ENCODE peak calls at places on chromosome 4, in six cellular contexts. G, D, K, X, Q and M are unnamed samples.

GRCh38 chr4:146949559-146949958 is 3.9 kb upstream of the TTC29 start:
- DNase-seq in G (no peak), D (no peak), K (no peak), X (no peak), Q (no peak), M (no peak)

GRCh38 chr4:168589154-168589553 is 92.3 kb downstream of the PALLD start:
- DNase-seq in G (no peak), D (no peak), K (no peak), X (no peak), Q (peak; percentile 91), M (no peak)

GRCh38 chr4:139274790-139275189 is 5.2 kb downstream of the MGARP start:
- DNase-seq in G (no peak), D (no peak), K (no peak), X (no peak), Q (no peak), M (no peak)

GRCh38 chr4:51884606-51885005 is 41.7 kb downstream of the DCUN1D4 start:
- DNase-seq in G (no peak), D (no peak), K (no peak), X (no peak), Q (no peak), M (no peak)

GRCh38 chr4:73721419-73721818 is 18.9 kb upstream of the CXCL8 start:
- DNase-seq in G (no peak), D (no peak), K (no peak), X (no peak), Q (peak; percentile 54), M (no peak)

GRCh38 chr4:7322166-7322991 is 112.4 kb downstream of the PSAPL1 start:
- DNase-seq in G (no peak), D (peak; percentile 84), K (no peak), X (no peak), Q (no peak), M (no peak)

GRCh38 chr4:38930199-38930598 is 62.6 kb downstream of the FAM114A1 start:
- DNase-seq in G (no peak), D (no peak), K (no peak), X (no peak), Q (no peak), M (no peak)

GRCh38 chr4:103721251-103721650 is 1.5 kb upstream of the TACR3 start:
- DNase-seq in G (no peak), D (no peak), K (no peak), X (no peak), Q (no peak), M (no peak)

GRCh38 chr4:118816538-118817177 is 19.3 kb downstream of the SEC24D start:
- DNase-seq in G (no peak), D (no peak), K (no peak), X (no peak), Q (peak; percentile 30), M (no peak)

GRCh38 chr4:77745792-77746191 is 73.4 kb downstream of the CNOT6L start:
- DNase-seq in G (no peak), D (no peak), K (no peak), X (no peak), Q (peak; percentile 3), M (no peak)

GRCh38 chr4:82044141-82044993 is 329.4 kb downstream of the HNRNPD start:
- DNase-seq in G (peak; percentile 64), D (peak; percentile 52), K (no peak), X (no peak), Q (peak; percentile 53), M (peak; percentile 94)

GRCh38 chr4:186727977-186728519 is 4.4 kb upstream of the FAT1 start:
- DNase-seq in G (no peak), D (no peak), K (no peak), X (peak; percentile 34), Q (peak; percentile 53), M (no peak)

GRCh38 chr4:186445040-186445439 is 110.3 kb downstream of the MTNR1A start:
- DNase-seq in G (no peak), D (no peak), K (no peak), X (no peak), Q (no peak), M (no peak)

GRCh38 chr4:146334862-146335449 is 120.6 kb downstream of the REELD1 start:
- DNase-seq in G (no peak), D (no peak), K (no peak), X (no peak), Q (no peak), M (no peak)